ENCODE peak calls at places on chromosomes 6 and 20, in five cellular contexts. T, J, V, P and S are unnamed samples.

GRCh38 chr20:595330-596308 is 14.5 kb downstream of the TCF15 start:
- DNase-seq in T (no peak), J (no peak), V (no peak), P (peak), S (no peak)

GRCh38 chr6:20906938-20907337 is 372.7 kb downstream of the CDKAL1 start:
- DNase-seq in T (no peak), J (no peak), V (no peak), P (no peak), S (no peak)

GRCh38 chr6:134035823-134036296 is 16.6 kb downstream of the SLC2A12 start:
- DNase-seq in T (peak), J (no peak), V (peak), P (no peak), S (peak)

GRCh38 chr6:165939601-165940290 is 227.9 kb downstream of the TBXT start:
- DNase-seq in T (no peak), J (no peak), V (no peak), P (no peak), S (no peak)

GRCh38 chr6:16146527-16146955 is 17.7 kb downstream of the MYLIP start:
- DNase-seq in T (no peak), J (peak), V (no peak), P (no peak), S (no peak)

GRCh38 chr20:2299301-2299700 is 3.5 kb downstream of the TGM3 start:
- DNase-seq in T (no peak), J (no peak), V (no peak), P (no peak), S (no peak)

GRCh38 chr6:107655245-107655644 is 165.3 kb downstream of the SOBP start:
- DNase-seq in T (no peak), J (peak), V (no peak), P (no peak), S (no peak)

GRCh38 chr6:80438728-80439127 is 332.3 kb downstream of the BCKDHB start:
- DNase-seq in T (peak), J (no peak), V (no peak), P (no peak), S (no peak)

GRCh38 chr6:84581494-84582259 is 182.7 kb downstream of the TBX18 start:
- DNase-seq in T (no peak), J (no peak), V (no peak), P (no peak), S (no peak)

GRCh38 chr6:155485756-155486155 is 30.1 kb upstream of the NOX3 start:
- DNase-seq in T (no peak), J (no peak), V (no peak), P (no peak), S (no peak)

GRCh38 chr6:33053230-33053629 is 20.2 kb downstream of the HLA-DPA1 start:
- DNase-seq in T (no peak), J (no peak), V (no peak), P (no peak), S (peak)

GRCh38 chr20:19304389-19304788 is 91.9 kb downstream of the SLC24A3 start:
- DNase-seq in T (no peak), J (no peak), V (no peak), P (no peak), S (no peak)

GRCh38 chr6:131065112-131065823 is 2.2 kb upstream of the EPB41L2 start:
- DNase-seq in T (no peak), J (no peak), V (no peak), P (no peak), S (peak)

GRCh38 chr6:108896111-108896661 is 48.0 kb downstream of the ARMC2 start:
- DNase-seq in T (no peak), J (no peak), V (no peak), P (no peak), S (no peak)

GRCh38 chr6:139152892-139153271 is 18.0 kb downstream of the HECA start:
- DNase-seq in T (no peak), J (no peak), V (no peak), P (no peak), S (no peak)

GRCh38 chr6:27495386-27496135 is 22.7 kb upstream of the ZNF184 start:
- DNase-seq in T (peak), J (peak), V (peak), P (peak), S (peak)

DNA sequence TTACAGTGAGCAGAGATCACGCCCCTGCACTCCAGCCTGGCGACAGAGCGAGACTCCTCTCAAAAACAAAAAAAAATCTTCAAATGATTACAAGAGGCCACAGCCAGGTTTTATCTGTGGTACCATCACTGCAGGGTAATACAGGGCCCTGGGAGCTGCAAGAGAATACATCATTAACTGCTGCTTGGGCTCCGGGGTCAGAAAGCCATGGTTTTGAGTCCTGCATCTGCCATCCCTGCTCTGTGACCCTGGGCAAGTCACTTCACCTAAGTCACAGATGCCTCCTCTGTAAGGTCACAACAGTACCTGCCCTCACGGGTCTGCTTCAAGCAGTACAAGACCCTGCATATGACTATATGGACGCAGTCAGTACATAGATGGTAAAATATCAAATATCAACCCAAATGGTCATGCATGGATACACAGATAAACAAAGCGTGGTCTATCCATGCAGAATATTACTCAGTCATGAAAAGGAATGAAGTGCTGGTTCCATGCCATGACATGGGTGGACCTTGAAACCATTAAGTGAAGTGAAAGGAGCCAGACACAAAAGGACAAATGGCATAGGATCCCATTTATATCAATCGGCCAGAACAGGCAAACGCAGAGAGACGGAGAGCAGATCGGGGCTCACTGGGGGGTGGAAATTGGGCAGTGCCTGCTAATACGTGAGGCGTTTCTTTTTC is 83.6 kb downstream of the NFATC2 start:
- DNase-seq in T (no peak), J (no peak), V (no peak), P (no peak), S (no peak)
- TF ChIP-seq ZBTB33 in T (no peak), J (no peak), V (no peak), P (no peak), S (no peak)

GRCh38 chr6:13908955-13909381 is 15.8 kb upstream of the RNF182 start:
- DNase-seq in T (peak), J (peak), V (peak), P (peak), S (peak)
- TF ChIP-seq ZBTB33 in T (no peak), J (no peak), V (no peak), P (no peak), S (no peak)

DNA sequence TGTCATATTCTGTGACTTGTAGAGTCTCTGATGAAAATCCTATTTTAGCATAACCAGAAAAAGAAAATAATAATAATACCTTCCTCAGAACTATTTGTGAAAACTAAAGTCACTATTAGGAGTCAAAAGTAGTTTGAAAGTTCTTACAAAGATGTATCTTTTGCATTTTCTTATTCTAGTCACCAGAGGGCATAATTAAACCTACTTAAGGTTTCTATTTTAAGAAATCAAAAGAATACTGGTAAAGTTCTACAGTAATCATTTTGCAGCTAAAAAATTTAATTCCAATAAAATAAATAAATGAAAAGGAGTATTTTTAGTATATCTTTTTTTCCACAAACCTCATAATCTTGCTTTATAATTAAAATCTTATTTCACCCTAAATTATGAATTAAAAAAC is 28.0 kb upstream of the MCM9 start:
- DNase-seq in T (peak), J (no peak), V (no peak), P (no peak), S (no peak)
- TF ChIP-seq ZBTB33 in T (no peak), J (no peak), V (no peak), P (no peak), S (no peak)

DNA sequence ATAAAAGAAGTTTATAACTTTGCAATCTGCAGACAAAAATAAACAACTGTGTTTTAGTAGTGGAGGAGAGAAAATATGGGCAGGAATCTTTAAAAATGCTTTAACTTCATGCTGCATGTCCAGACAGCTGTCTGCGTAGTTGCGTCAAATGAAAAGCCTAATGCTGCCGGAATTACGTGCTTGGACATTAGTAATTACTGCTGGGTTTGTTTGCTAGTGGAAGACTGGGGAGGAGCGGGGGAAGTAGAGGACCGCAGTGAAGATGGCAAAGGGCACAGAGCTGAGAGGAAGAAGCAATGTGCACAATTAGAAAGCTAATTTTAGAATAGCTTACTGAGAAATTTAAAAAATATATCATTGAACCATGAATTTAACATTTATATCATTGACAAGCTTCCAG is 2.4 kb downstream of the SNAP25 start:
- DNase-seq in T (no peak), J (no peak), V (no peak), P (no peak), S (no peak)
- TF ChIP-seq ZBTB33 in T (no peak), J (no peak), V (no peak), P (no peak), S (no peak)